ENCODE peak calls at places on chromosomes 5 and 9, in seven cellular contexts. H is stomach, U is uterus, M is mesenchymal stem cell, Z is Caco-2, C is IMR-90, G is left lung. Q is an unnamed sample.

GRCh38 chr5:71839049-71839834 is 120.2 kb downstream of the CARTPT start:
- DNase-seq in H (no peak), U (no peak), M (no peak), Z (no peak), C (no peak), G (no peak), Q (no peak)

GRCh38 chr5:126433708-126434107 is 10.5 kb downstream of the GRAMD2B start:
- DNase-seq in H (no peak), U (no peak), M (no peak), Z (no peak), C (peak; percentile 65), G (no peak), Q (no peak)

GRCh38 chr5:171537463-171537862 is 118.0 kb downstream of the FGF18 start:
- DNase-seq in H (no peak), U (no peak), M (peak; percentile 19), Z (no peak), C (no peak), G (no peak), Q (no peak)

GRCh38 chr5:74648835-74649286 is 8.3 kb upstream of the ENC1 start:
- DNase-seq in H (no peak), U (no peak), M (peak; percentile 73), Z (no peak), C (peak; percentile 65), G (no peak), Q (no peak)

GRCh38 chr5:111478266-111478665 is 34.1 kb downstream of the STARD4 start:
- DNase-seq in H (no peak), U (no peak), M (no peak), Z (no peak), C (no peak), G (no peak), Q (no peak)

GRCh38 chr9:122808141-122808540 is 8.2 kb downstream of the OR1K1 start:
- DNase-seq in H (no peak), U (no peak), M (no peak), Z (no peak), C (no peak), G (no peak), Q (no peak)

GRCh38 chr5:81825237-81825636 is 74.3 kb upstream of the SSBP2 start:
- DNase-seq in H (peak; percentile 37), U (peak; percentile 49), M (peak; percentile 70), Z (no peak), C (peak; percentile 72), G (no peak), Q (peak; percentile 47)

GRCh38 chr9:129823934-129824601 is at the start of gene TOR1A:
- DNase-seq in H (peak; percentile 95), U (peak; percentile 96), M (peak; percentile 95), Z (peak; percentile 95), C (peak; percentile 92), G (peak; percentile 98), Q (peak; percentile 96)

GRCh38 chr9:35254237-35254636 is 92.4 kb downstream of the UNC13B start:
- DNase-seq in H (no peak), U (no peak), M (no peak), Z (no peak), C (no peak), G (no peak), Q (no peak)

GRCh38 chr9:110047232-110047954 is 160.6 kb downstream of the C9orf152 start:
- DNase-seq in H (no peak), U (no peak), M (no peak), Z (no peak), C (no peak), G (no peak), Q (no peak)
- H3K4me3 ChIP-seq in H (peak overlapping the region; percentile 74), U (peak overlapping the region; percentile 64), M (peak overlapping the region; percentile 74), Z (no peak overlapping the region), C (no peak overlapping the region), G (peak overlapping the region; percentile 80), Q (peak overlapping the region; percentile 72)

GRCh38 chr5:53160895-53161294 is 51.3 kb upstream of the MOCS2 start:
- DNase-seq in H (no peak), U (no peak), M (no peak), Z (no peak), C (no peak), G (no peak), Q (no peak)

GRCh38 chr5:53167836-53168235 is 58.3 kb upstream of the MOCS2 start:
- DNase-seq in H (peak; percentile 26), U (peak; percentile 26), M (peak; percentile 90), Z (no peak), C (peak; percentile 39), G (no peak), Q (peak; percentile 44)

GRCh38 chr5:53166101-53166500 is 56.5 kb upstream of the MOCS2 start:
- DNase-seq in H (no peak), U (no peak), M (no peak), Z (no peak), C (no peak), G (no peak), Q (no peak)

GRCh38 chr5:53164478-53165165 is 55.1 kb upstream of the MOCS2 start:
- DNase-seq in H (no peak), U (no peak), M (no peak), Z (no peak), C (no peak), G (no peak), Q (no peak)

GRCh38 chr5:53161876-53162275 is 52.3 kb upstream of the MOCS2 start:
- DNase-seq in H (no peak), U (no peak), M (peak; percentile 43), Z (no peak), C (peak; percentile 50), G (no peak), Q (no peak)
- H3K4me1 ChIP-seq in H (peaks cover 8% of the 10 kb centered on the region), U (no peaks in the 10 kb centered on the region), M (no peaks in the 10 kb centered on the region), Z (no peaks in the 10 kb centered on the region), C (no peaks in the 10 kb centered on the region), G (peaks cover 10% of the 10 kb centered on the region), Q (no peaks in the 10 kb centered on the region)

GRCh38 chr5:134575316-134575715 is 49.8 kb downstream of the JADE2 start:
- DNase-seq in H (no peak), U (no peak), M (no peak), Z (no peak), C (no peak), G (no peak), Q (no peak)

GRCh38 chr5:134577796-134578577 is 52.5 kb downstream of the JADE2 start:
- DNase-seq in H (peak; percentile 85), U (peak; percentile 84), M (peak; percentile 84), Z (peak; percentile 74), C (peak; percentile 75), G (peak; percentile 94), Q (peak; percentile 83)

GRCh38 chr5:134578578-134579283 is 53.3 kb downstream of the JADE2 start:
- DNase-seq in H (no peak), U (no peak), M (no peak), Z (no peak), C (no peak), G (peak; percentile 74), Q (no peak)

GRCh38 chr5:134576386-134577021 is 51.0 kb downstream of the JADE2 start:
- DNase-seq in H (no peak), U (no peak), M (peak; percentile 15), Z (no peak), C (no peak), G (no peak), Q (peak; percentile 35)

DNA sequence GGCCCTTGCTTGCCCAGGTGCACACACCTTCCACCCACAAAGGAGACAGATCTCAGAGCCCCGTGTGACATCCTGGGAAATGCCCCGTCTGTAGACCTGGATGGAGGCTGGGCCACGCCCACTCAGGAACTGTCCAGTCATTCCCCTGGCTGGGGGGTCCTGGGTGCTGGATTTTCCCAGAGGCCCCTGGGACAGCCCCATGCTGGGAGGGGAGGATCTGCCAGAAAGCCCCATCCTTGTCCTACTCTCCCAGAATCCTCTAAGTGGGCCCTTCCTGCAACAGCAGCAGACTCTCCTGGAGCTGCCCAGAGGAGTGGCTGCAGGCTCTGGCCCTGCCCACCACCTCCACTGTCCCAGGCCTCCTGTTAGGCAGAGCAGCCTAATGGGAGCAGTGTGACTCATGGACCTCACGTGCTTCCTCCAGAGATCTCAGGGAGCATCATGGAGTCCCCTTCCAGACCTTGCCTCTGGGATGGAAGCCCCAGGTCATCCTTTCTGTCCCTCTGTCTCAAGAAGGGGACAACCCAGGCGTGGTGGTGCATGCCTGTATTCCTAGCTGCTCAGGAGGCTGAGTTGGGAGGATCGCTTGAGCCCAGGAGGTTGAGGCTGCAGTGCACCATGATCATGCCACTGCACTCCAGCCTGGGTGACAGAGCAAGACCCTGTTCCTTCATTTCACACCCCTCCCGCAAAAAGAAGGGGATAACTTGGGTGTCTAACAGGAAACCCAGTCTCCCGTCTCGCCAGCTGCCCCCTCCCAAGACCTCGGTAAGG is 51.7 kb downstream of the JADE2 start:
- DNase-seq in H (no peak), U (no peak), M (peak; percentile 87), Z (no peak), C (peak; percentile 83), G (peak; percentile 60), Q (no peak)
- H3K36me3 ChIP-seq in H (peaks cover 94% of the 10 kb centered on the region), U (no peaks in the 10 kb centered on the region), M (peaks cover 90% of the 10 kb centered on the region), Z (peaks cover 9% of the 10 kb centered on the region), C (peaks cover 69% of the 10 kb centered on the region), G (peaks cover 75% of the 10 kb centered on the region), Q (peaks cover 67% of the 10 kb centered on the region)

GRCh38 chr5:83474170-83474796 is 2.7 kb downstream of the VCAN start:
- DNase-seq in H (peak; percentile 42), U (peak; percentile 51), M (peak; percentile 92), Z (peak; percentile 82), C (peak; percentile 88), G (peak; percentile 92), Q (peak; percentile 87)
- H3K4me3 ChIP-seq in H (peak overlapping the region; percentile 53), U (peak overlapping the region; percentile 46), M (peak overlapping the region; percentile 69), Z (peak overlapping the region; percentile 50), C (peak overlapping the region; percentile 56), G (peak overlapping the region; percentile 55), Q (peak overlapping the region; percentile 62)

GRCh38 chr5:36891266-36891665 is 14.7 kb downstream of the NIPBL start:
- DNase-seq in H (no peak), U (no peak), M (no peak), Z (no peak), C (no peak), G (no peak), Q (no peak)
- H3K4me1 ChIP-seq in H (no peaks in the 10 kb centered on the region), U (peaks cover 5% of the 10 kb centered on the region), M (no peaks in the 10 kb centered on the region), Z (no peaks in the 10 kb centered on the region), C (no peaks in the 10 kb centered on the region), G (no peaks in the 10 kb centered on the region), Q (peaks cover 49% of the 10 kb centered on the region)

GRCh38 chr5:178206166-178207101 is 2.1 kb downstream of the HNRNPAB start:
- DNase-seq in H (no peak), U (no peak), M (no peak), Z (no peak), C (peak; percentile 23), G (no peak), Q (no peak)

GRCh38 chr5:178204205-178205009 is at the start of gene HNRNPAB:
- DNase-seq in H (peak; percentile 97), U (peak; percentile 96), M (peak; percentile 97), Z (peak; percentile 95), C (peak; percentile 96), G (peak; percentile 95), Q (peak; percentile 98)

GRCh38 chr5:178205010-178205748 is 846 bp downstream of the HNRNPAB start:
- DNase-seq in H (peak; percentile 87), U (peak; percentile 62), M (peak; percentile 72), Z (peak; percentile 73), C (peak; percentile 62), G (peak; percentile 96), Q (peak; percentile 88)

GRCh38 chr5:178207183-178207916 is 3.0 kb downstream of the HNRNPAB start:
- DNase-seq in H (peak; percentile 81), U (no peak), M (no peak), Z (peak; percentile 14), C (peak; percentile 67), G (peak; percentile 10), Q (no peak)

GRCh38 chr5:178205749-178206047 is 1.4 kb downstream of the HNRNPAB start:
- DNase-seq in H (no peak), U (no peak), M (no peak), Z (no peak), C (no peak), G (no peak), Q (no peak)
- H3K36me3 ChIP-seq in H (peaks cover 43% of the 10 kb centered on the region), U (no peaks in the 10 kb centered on the region), M (peaks cover 52% of the 10 kb centered on the region), Z (peaks cover 18% of the 10 kb centered on the region), C (peaks cover 44% of the 10 kb centered on the region), G (peaks cover 48% of the 10 kb centered on the region), Q (peaks cover 7% of the 10 kb centered on the region)

Q was measured in psoas muscle.